ENCODE peak calls at places on chromosome 22, in seven cellular contexts. E is ELR; U is effector memory CD4-positive, alpha-beta T cell; M is bronchial epithelial cell; C is T-cell; V is IMR-90; Q is adipocyte. R is an unnamed sample.

GRCh38 chr22:50705219-50705691 is 32.6 kb downstream of the SHANK3 start:
- DNase-seq in M (peak), E (no peak), U (no peak), C (no peak), V (peak), Q (no peak), R (peak)

GRCh38 chr22:26553056-26553752 is 36.7 kb downstream of the TPST2 start:
- DNase-seq in U (no peak), M (peak), C (no peak), V (peak), Q (peak), E (peak), R (no peak)

GRCh38 chr22:46295277-46295971 is 1.2 kb upstream of the GTSE1 start:
- DNase-seq in V (no peak), U (no peak), Q (no peak), C (no peak), E (no peak), M (no peak), R (no peak)

GRCh38 chr22:38657248-38657909 is 941 bp downstream of the CBY1 start:
- DNase-seq in E (peak), M (peak), U (peak), V (no peak), C (no peak), Q (peak), R (no peak)

GRCh38 chr22:37192232-37192631 is 4.2 kb upstream of the C1QTNF6 start:
- DNase-seq in M (no peak), V (no peak), C (no peak), U (no peak), E (no peak), Q (no peak), R (peak)

GRCh38 chr22:39115976-39116621 is 19.1 kb downstream of the APOBEC3H start:
- DNase-seq in U (no peak), Q (no peak), E (no peak), M (no peak), V (no peak), C (no peak), R (no peak)

GRCh38 chr22:37499789-37500188 is 13.6 kb upstream of the MFNG start:
- DNase-seq in M (no peak), U (no peak), Q (no peak), E (no peak), V (no peak), C (no peak), R (no peak)

GRCh38 chr22:49999901-50000586 is 12.5 kb downstream of the IL17REL start:
- DNase-seq in M (no peak), Q (no peak), U (no peak), E (no peak), C (no peak), V (no peak), R (no peak)

GRCh38 chr22:46070215-46070721 is 80.1 kb upstream of the PPARA start:
- DNase-seq in E (peak), M (peak), Q (peak), V (peak), U (no peak), C (no peak), R (peak)

GRCh38 chr22:41403532-41404318 is 22.0 kb downstream of the TEF start:
- DNase-seq in E (peak), Q (peak), V (peak), M (peak), U (peak), C (peak), R (peak)

GRCh38 chr22:19386248-19386647 is 45.3 kb downstream of the HIRA start:
- DNase-seq in C (no peak), U (no peak), Q (no peak), M (no peak), V (no peak), E (no peak), R (no peak)

GRCh38 chr22:45036154-45036553 is 26.3 kb upstream of the PHF21B start:
- DNase-seq in V (peak), Q (peak), C (no peak), U (no peak), M (no peak), E (no peak), R (peak)

GRCh38 chr22:47020157-47020556 is 257.7 kb downstream of the TBC1D22A start:
- DNase-seq in C (no peak), Q (peak), V (peak), U (no peak), E (peak), M (peak), R (no peak)

GRCh38 chr22:37639070-37639760 is at the start of gene SH3BP1:
- DNase-seq in Q (peak), V (no peak), U (peak), C (no peak), M (no peak), E (peak), R (peak)

GRCh38 chr22:44102856-44103255 is 77.9 kb upstream of the PARVG start:
- DNase-seq in V (no peak), Q (no peak), C (no peak), M (no peak), E (no peak), U (no peak), R (no peak)

GRCh38 chr22:25754527-25755202 is 12.7 kb downstream of the MYO18B start:
- DNase-seq in C (no peak), Q (no peak), M (no peak), V (peak), E (peak), U (no peak), R (no peak)

GRCh38 chr22:20115691-20116375 is at the start of gene RANBP1:
- DNase-seq in E (no peak), C (no peak), U (no peak), Q (no peak), V (no peak), M (no peak), R (no peak)

GRCh38 chr22:49885881-49886280 is 32.2 kb downstream of the ZBED4 start:
- DNase-seq in E (no peak), M (no peak), U (no peak), V (no peak), C (no peak), Q (no peak), R (no peak)

GRCh38 chr22:31096637-31097274 is 10.6 kb downstream of the SELENOM start:
- DNase-seq in Q (no peak), E (no peak), U (no peak), V (no peak), M (no peak), C (no peak), R (no peak)

GRCh38 chr22:42297778-42298177 is 27.3 kb upstream of the TCF20 start:
- DNase-seq in U (no peak), E (no peak), M (no peak), Q (no peak), C (no peak), V (no peak), R (no peak)

GRCh38 chr22:37228106-37229011 is 15.7 kb downstream of the RAC2 start:
- DNase-seq in U (peak), M (peak), C (no peak), V (peak), Q (peak), E (peak), R (no peak)

GRCh38 chr22:46072981-46073682 is 77.2 kb upstream of the PPARA start:
- DNase-seq in M (no peak), E (peak), Q (peak), C (no peak), V (no peak), U (no peak), R (no peak)

GRCh38 chr22:45246060-45246985 is 5.6 kb upstream of the KIAA0930 start:
- DNase-seq in M (peak), C (no peak), U (no peak), E (peak), Q (peak), V (peak), R (peak)

GRCh38 chr22:27832606-27833005 is 31.1 kb upstream of the MN1 start:
- DNase-seq in U (no peak), M (no peak), E (no peak), C (no peak), Q (no peak), V (no peak), R (no peak)

GRCh38 chr22:41902016-41902415 is 12.9 kb downstream of the SHISA8 start:
- DNase-seq in C (no peak), M (no peak), V (no peak), E (no peak), Q (no peak), U (no peak), R (no peak)

GRCh38 chr22:39178206-39179111 is 26.0 kb upstream of the CBX7 start:
- DNase-seq in Q (no peak), U (no peak), C (no peak), M (peak), E (peak), V (peak), R (no peak)

GRCh38 chr22:37686002-37686982 is at the start of gene NOL12:
- DNase-seq in U (peak), M (peak), C (peak), Q (peak), V (peak), E (peak), R (peak)

GRCh38 chr22:19930537-19931486 is 10.8 kb upstream of the COMT start:
- DNase-seq in C (no peak), Q (no peak), U (no peak), E (no peak), V (peak), M (no peak), R (no peak)

GRCh38 chr22:46087816-46088277 is 62.5 kb upstream of the PPARA start:
- DNase-seq in Q (peak), V (peak), E (peak), C (no peak), U (no peak), M (no peak), R (no peak)

GRCh38 chr22:43726296-43726695 is 85.8 kb downstream of the EFCAB6 start:
- DNase-seq in U (no peak), M (no peak), V (peak), C (no peak), Q (peak), E (no peak), R (no peak)

GRCh38 chr22:46027219-46028068 is 50.5 kb upstream of the WNT7B start:
- DNase-seq in Q (peak), E (peak), V (no peak), U (no peak), M (no peak), C (no peak), R (peak)

GRCh38 chr22:47623056-47623739 is 860.7 kb downstream of the TBC1D22A start:
- DNase-seq in E (no peak), U (no peak), V (no peak), C (no peak), M (no peak), Q (no peak), R (no peak)

GRCh38 chr22:24937114-24937513 is 9.4 kb downstream of the LHFPL7 start:
- DNase-seq in C (no peak), U (no peak), E (peak), V (no peak), Q (peak), M (peak), R (peak)

GRCh38 chr22:30270841-30271240 is 4.2 kb upstream of the OSM start:
- DNase-seq in M (no peak), E (peak), Q (no peak), V (peak), U (no peak), C (no peak), R (peak)

GRCh38 chr22:49929553-49929979 is 11.1 kb downstream of the CRELD2 start:
- DNase-seq in Q (peak), V (no peak), M (no peak), E (peak), C (peak), U (peak), R (peak)

GRCh38 chr22:42397332-42398246 is 34.6 kb downstream of the NFAM1 start:
- DNase-seq in U (no peak), E (no peak), V (no peak), C (no peak), Q (no peak), M (no peak), R (peak)

GRCh38 chr22:20159088-20159487 is 8.2 kb upstream of the CCDC188 start:
- DNase-seq in M (no peak), V (no peak), Q (no peak), C (no peak), E (no peak), U (no peak), R (no peak)

GRCh38 chr22:42452916-42453315 is 20.7 kb upstream of the NFAM1 start:
- DNase-seq in U (no peak), E (no peak), V (no peak), Q (no peak), M (no peak), C (no peak), R (no peak)